ENCODE peak calls at places on chromosomes 16 and 17, in seven cellular contexts. R, O, X, B, E, T and Q are unnamed samples.

GRCh38 chr17:77312786-77313599 is 172.2 kb downstream of the SEC14L1 start:
- DNase-seq in R (no peak), O (peak), X (no peak), B (no peak), E (no peak), T (peak), Q (no peak)

GRCh38 chr17:4529533-4530152 is 25.5 kb downstream of the MYBBP1A start:
- DNase-seq in R (no peak), O (no peak), X (no peak), B (no peak), E (no peak), T (no peak), Q (no peak)

GRCh38 chr16:80158766-80159165 is 382.0 kb upstream of the DYNLRB2 start:
- DNase-seq in R (no peak), O (peak), X (no peak), B (no peak), E (no peak), T (no peak), Q (no peak)

GRCh38 chr17:3738562-3739295 is 15.0 kb downstream of the HASPIN start:
- DNase-seq in R (no peak), O (peak), X (no peak), B (peak), E (peak), T (no peak), Q (no peak)

GRCh38 chr17:45956090-45956489 is 43.0 kb upstream of the STH start:
- DNase-seq in R (no peak), O (no peak), X (no peak), B (no peak), E (no peak), T (no peak), Q (no peak)

GRCh38 chr16:11576427-11577289 is 10.1 kb downstream of the LITAF start:
- DNase-seq in R (no peak), O (no peak), X (no peak), B (no peak), E (no peak), T (peak), Q (no peak)

GRCh38 chr17:45812102-45812501 is 28.0 kb downstream of the CRHR1 start:
- DNase-seq in R (no peak), O (no peak), X (no peak), B (peak), E (no peak), T (peak), Q (peak)

GRCh38 chr16:76035689-76036088 is 241.5 kb upstream of the CNTNAP4 start:
- DNase-seq in R (no peak), O (no peak), X (no peak), B (peak), E (no peak), T (peak), Q (peak)

GRCh38 chr16:27222499-27223225 is 19.3 kb downstream of the KDM8 start:
- DNase-seq in R (no peak), O (peak), X (no peak), B (peak), E (peak), T (peak), Q (no peak)

GRCh38 chr16:53457670-53458069 is 23.4 kb downstream of the RBL2 start:
- DNase-seq in R (no peak), O (no peak), X (no peak), B (peak), E (no peak), T (no peak), Q (no peak)

GRCh38 chr17:82022310-82022980 is at the start of gene CENPX:
- DNase-seq in R (no peak), O (no peak), X (no peak), B (no peak), E (no peak), T (no peak), Q (peak)

GRCh38 chr17:50603340-50603739 is 31.3 kb upstream of the ABCC3 start:
- DNase-seq in R (no peak), O (no peak), X (peak), B (peak), E (peak), T (no peak), Q (no peak)

GRCh38 chr17:35011671-35012216 is 31.4 kb downstream of the LIG3 start:
- DNase-seq in R (no peak), O (peak), X (no peak), B (no peak), E (no peak), T (no peak), Q (no peak)

GRCh38 chr17:31907342-31907975 is 6.0 kb upstream of the UTP6 start:
- DNase-seq in R (no peak), O (peak), X (no peak), B (peak), E (no peak), T (no peak), Q (no peak)

GRCh38 chr17:80637286-80637703 is 92.7 kb downstream of the RPTOR start:
- DNase-seq in R (no peak), O (no peak), X (no peak), B (no peak), E (no peak), T (no peak), Q (no peak)

GRCh38 chr17:77427471-77427991 is 286.8 kb downstream of the SEC14L1 start:
- DNase-seq in R (no peak), O (peak), X (no peak), B (no peak), E (no peak), T (peak), Q (no peak)

GRCh38 chr16:50216231-50216630 is 50.1 kb upstream of the ADCY7 start:
- DNase-seq in R (no peak), O (no peak), X (no peak), B (no peak), E (no peak), T (no peak), Q (no peak)
- H3K23ac ChIP-seq in R (no peak), O (no peak), X (no peak), B (no peak), E (no peak), T (no peak), Q (no peak)

DNA sequence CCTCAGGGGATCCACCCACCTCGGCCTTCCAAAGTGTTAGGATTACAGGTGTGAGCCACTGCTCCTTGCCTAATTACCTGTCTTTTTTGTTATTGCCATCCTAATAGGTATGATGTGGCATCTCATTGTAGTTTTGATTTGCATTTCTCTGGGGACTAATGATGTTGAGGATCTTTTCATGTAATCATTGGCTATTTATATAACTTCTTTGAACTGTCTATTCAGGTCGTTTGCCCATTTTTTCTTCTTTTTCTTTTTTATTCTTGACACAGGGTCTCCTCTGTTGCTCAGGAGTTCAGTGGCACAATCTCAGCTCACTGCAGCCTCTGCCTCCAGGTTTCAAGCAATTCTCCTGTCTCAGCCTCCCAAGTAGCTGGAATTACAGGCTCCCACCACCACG is 1.3 kb upstream of the TGFB1I1 start:
- DNase-seq in R (no peak), O (no peak), X (no peak), B (no peak), E (no peak), T (no peak), Q (no peak)
- H3K4me2 ChIP-seq in R (no peak), O (peak), X (no peak), B (no peak), E (no peak), T (no peak), Q (no peak)

GRCh38 chr17:1898332-1898731 is 68.5 kb downstream of the RPA1 start:
- DNase-seq in R (no peak), O (no peak), X (no peak), B (no peak), E (no peak), T (no peak), Q (no peak)

GRCh38 chr17:1898872-1899271 is 69.1 kb downstream of the RPA1 start:
- DNase-seq in R (no peak), O (no peak), X (no peak), B (no peak), E (no peak), T (no peak), Q (no peak)

GRCh38 chr17:1899403-1900000 is 69.7 kb downstream of the RPA1 start:
- DNase-seq in R (no peak), O (no peak), X (no peak), B (no peak), E (no peak), T (peak), Q (no peak)

GRCh38 chr17:1894753-1895339 is 65.0 kb downstream of the RPA1 start:
- DNase-seq in R (no peak), O (no peak), X (no peak), B (no peak), E (peak), T (no peak), Q (no peak)

GRCh38 chr17:1896243-1897163 is 66.7 kb downstream of the RPA1 start:
- DNase-seq in R (no peak), O (no peak), X (no peak), B (no peak), E (no peak), T (no peak), Q (no peak)
- H3K23ac ChIP-seq in R (no peak), O (no peak), X (no peak), B (no peak), E (no peak), T (no peak), Q (no peak)

GRCh38 chr17:37146578-37147119 is 197.9 kb downstream of the AATF start:
- DNase-seq in R (no peak), O (no peak), X (no peak), B (no peak), E (no peak), T (no peak), Q (no peak)

GRCh38 chr17:37142294-37142944 is 193.7 kb downstream of the AATF start:
- DNase-seq in R (no peak), O (no peak), X (no peak), B (no peak), E (no peak), T (no peak), Q (no peak)

GRCh38 chr17:37147301-37147812 is 198.6 kb downstream of the AATF start:
- DNase-seq in R (no peak), O (peak), X (no peak), B (no peak), E (no peak), T (no peak), Q (no peak)

DNA sequence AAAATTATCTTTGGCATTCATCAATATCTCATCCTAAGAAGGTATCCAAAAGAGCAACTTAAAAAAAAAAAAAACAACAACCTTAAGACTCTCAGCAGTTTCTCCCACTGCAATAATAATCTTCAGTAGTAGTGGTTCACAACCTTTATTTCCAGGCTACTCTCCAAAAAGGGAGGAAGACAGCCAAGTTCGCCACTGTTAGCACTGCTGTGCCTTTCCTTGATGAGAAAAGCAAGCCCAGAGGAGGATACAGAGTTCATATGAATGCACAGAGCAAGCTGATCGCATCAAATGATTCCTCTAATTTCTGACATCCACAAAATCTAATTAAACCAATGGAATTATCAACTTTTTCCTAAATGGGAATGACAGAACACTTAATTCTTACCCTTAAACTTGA is 199.4 kb downstream of the AATF start:
- DNase-seq in R (no peak), O (no peak), X (no peak), B (no peak), E (no peak), T (no peak), Q (no peak)
- H3K4me2 ChIP-seq in R (no peak), O (no peak), X (no peak), B (no peak), E (no peak), T (no peak), Q (no peak)

GRCh38 chr17:10429416-10430045 is 7.8 kb upstream of the MYH8 start:
- DNase-seq in R (no peak), O (peak), X (no peak), B (peak), E (no peak), T (peak), Q (no peak)

GRCh38 chr17:10428781-10429180 is 7.0 kb upstream of the MYH8 start:
- DNase-seq in R (no peak), O (no peak), X (no peak), B (no peak), E (no peak), T (no peak), Q (no peak)
- H3K23ac ChIP-seq in R (no peak), O (no peak), X (no peak), B (no peak), E (no peak), T (no peak), Q (no peak)